ENCODE peak calls at places on chromosomes 7 and 10, in four cellular contexts. H is CD8-positive, alpha-beta T cell; C is choroid plexus epithelial cell; B is fibroblast of mammary gland. S is an unnamed sample.

GRCh38 chr7:74480861-74481417 is 27.2 kb downstream of the GTF2IRD1 start:
- DNase-seq in H (no peak), C (peak), B (peak), S (peak)

GRCh38 chr10:102065561-102066420 is 642 bp downstream of the HPS6 start:
- DNase-seq in H (no peak), C (peak), B (no peak), S (peak)

GRCh38 chr7:26653430-26653911 is 210.9 kb downstream of the SKAP2 start:
- DNase-seq in H (no peak), C (peak), B (peak), S (peak)

GRCh38 chr10:80787952-80788351 is 250.2 kb downstream of the SH2D4B start:
- DNase-seq in H (no peak), C (no peak), B (no peak), S (no peak)

GRCh38 chr10:97234403-97234802 is 48.6 kb upstream of the SLIT1 start:
- DNase-seq in H (no peak), C (peak), B (peak), S (peak)

GRCh38 chr10:46042527-46042926 is 3.5 kb downstream of the MSMB start:
- DNase-seq in H (no peak), C (no peak), B (no peak), S (peak)

GRCh38 chr7:107967420-107967819 is 35.5 kb downstream of the LAMB1 start:
- DNase-seq in H (no peak), C (no peak), B (no peak), S (no peak)

GRCh38 chr10:71219918-71220688 is 7.7 kb downstream of the UNC5B start:
- DNase-seq in H (no peak), C (no peak), B (no peak), S (no peak)

GRCh38 chr7:125396466-125397151 is 467.0 kb upstream of the POT1 start:
- DNase-seq in H (no peak), C (no peak), B (no peak), S (no peak)

GRCh38 chr10:107741976-107742375 is 577.5 kb upstream of the SORCS1 start:
- DNase-seq in H (no peak), C (no peak), B (no peak), S (no peak)

GRCh38 chr10:36669615-36670325 is 455.6 kb upstream of the ANKRD30A start:
- DNase-seq in H (no peak), C (no peak), B (no peak), S (no peak)

GRCh38 chr7:47539398-47540052 is 42.4 kb downstream of the TNS3 start:
- DNase-seq in H (no peak), C (peak), B (peak), S (no peak)

GRCh38 chr7:22269057-22269456 is 87.9 kb downstream of the RAPGEF5 start:
- DNase-seq in H (no peak), C (no peak), B (no peak), S (no peak)

GRCh38 chr7:30148951-30149459 is 14.2 kb downstream of the MTURN start:
- DNase-seq in H (peak), C (no peak), B (no peak), S (no peak)

GRCh38 chr7:153188161-153188560 is 428.6 kb downstream of the ACTR3B start:
- DNase-seq in H (no peak), C (no peak), B (no peak), S (no peak)

GRCh38 chr10:16441106-16441850 is 4.5 kb downstream of the PTER start:
- DNase-seq in H (no peak), C (peak), B (peak), S (peak)

GRCh38 chr7:82375068-82375467 is 68.5 kb downstream of the CACNA2D1 start:
- DNase-seq in H (no peak), C (no peak), B (no peak), S (no peak)

GRCh38 chr7:111363099-111363498 is 199.2 kb downstream of the IMMP2L start:
- DNase-seq in H (no peak), C (peak), B (peak), S (no peak)

GRCh38 chr10:130771491-130771890 is 540.0 kb downstream of the TCERG1L start:
- DNase-seq in H (no peak), C (no peak), B (no peak), S (no peak)

GRCh38 chr7:151888079-151888673 is 11.3 kb upstream of the PRKAG2 start:
- DNase-seq in H (no peak), C (no peak), B (no peak), S (no peak)

GRCh38 chr7:156440456-156440855 is 200.1 kb upstream of the RNF32 start:
- DNase-seq in H (no peak), C (no peak), B (no peak), S (no peak)

GRCh38 chr7:6505685-6506559 is 45.3 kb downstream of the GRID2IP start:
- DNase-seq in H (no peak), C (no peak), B (no peak), S (peak)

GRCh38 chr10:131549116-131549515 is 237.6 kb upstream of the TCERG1L start:
- DNase-seq in H (no peak), C (no peak), B (no peak), S (no peak)

GRCh38 chr10:63738410-63738809 is 217.2 kb downstream of the REEP3 start:
- DNase-seq in H (no peak), C (peak), B (peak), S (peak)

GRCh38 chr7:112157072-112157471 is 49.1 kb downstream of the DOCK4 start:
- DNase-seq in H (no peak), C (peak), B (peak), S (peak)

GRCh38 chr10:131943021-131943814 is 38.5 kb downstream of the BNIP3 start:
- DNase-seq in H (peak), C (peak), B (peak), S (peak)

GRCh38 chr7:72336887-72337821 is 75.0 kb downstream of the CALN1 start:
- DNase-seq in H (no peak), C (no peak), B (no peak), S (no peak)

GRCh38 chr7:44281811-44282600 is 43.4 kb downstream of the CAMK2B start:
- DNase-seq in H (no peak), C (no peak), B (no peak), S (no peak)

GRCh38 chr10:102449321-102450123 is 1.8 kb downstream of the C10orf95 start:
- DNase-seq in H (peak), C (peak), B (peak), S (peak)

GRCh38 chr10:131031346-131031745 is 280.2 kb downstream of the TCERG1L start:
- DNase-seq in H (no peak), C (no peak), B (no peak), S (no peak)

GRCh38 chr10:97062484-97062883 is 123.3 kb downstream of the SLIT1 start:
- DNase-seq in H (no peak), C (no peak), B (no peak), S (no peak)

GRCh38 chr7:21142081-21142480 is 285.8 kb upstream of the SP4 start:
- DNase-seq in H (no peak), C (no peak), B (no peak), S (no peak)

GRCh38 chr10:70255329-70256299 is 22.4 kb upstream of the PPA1 start:
- DNase-seq in H (no peak), C (no peak), B (peak), S (peak)

GRCh38 chr7:106243893-106244292 is 40.9 kb downstream of the NAMPT start:
- DNase-seq in H (no peak), C (no peak), B (peak), S (peak)

GRCh38 chr10:127314797-127315196 is 118.4 kb upstream of the INSYN2A start:
- DNase-seq in H (no peak), C (no peak), B (no peak), S (no peak)

GRCh38 chr7:1193593-1194424 is 33.8 kb upstream of the ZFAND2A start:
- DNase-seq in H (peak), C (peak), B (peak), S (peak)

GRCh38 chr7:91636129-91636724 is 244.3 kb downstream of the MTERF1 start:
- DNase-seq in H (no peak), C (peak), B (peak), S (peak)

GRCh38 chr7:50739744-50740455 is 42.8 kb downstream of the GRB10 start:
- DNase-seq in H (peak), C (no peak), B (no peak), S (no peak)

GRCh38 chr7:85573346-85573745 is 386.5 kb upstream of the SEMA3D start:
- DNase-seq in H (no peak), C (no peak), B (no peak), S (no peak)

GRCh38 chr10:86757110-86757790 is 831 bp downstream of the BMPR1A start:
- DNase-seq in H (no peak), C (peak), B (peak), S (peak)
- TF ChIP-seq CTCF in H (no peak), C (peak), B (peak), S (peak)

GRCh38 chr10:27242473-27242950 is 1.9 kb upstream of the ACBD5 start:
- DNase-seq in H (no peak), C (no peak), B (no peak), S (no peak)
- TF ChIP-seq CTCF in H (no peak), C (no peak), B (no peak), S (no peak)

GRCh38 chr10:59227136-59227673 is 50.8 kb downstream of the PHYHIPL start:
- DNase-seq in H (no peak), C (no peak), B (no peak), S (peak)
- TF ChIP-seq CTCF in H (no peak), C (no peak), B (peak), S (no peak)

DNA sequence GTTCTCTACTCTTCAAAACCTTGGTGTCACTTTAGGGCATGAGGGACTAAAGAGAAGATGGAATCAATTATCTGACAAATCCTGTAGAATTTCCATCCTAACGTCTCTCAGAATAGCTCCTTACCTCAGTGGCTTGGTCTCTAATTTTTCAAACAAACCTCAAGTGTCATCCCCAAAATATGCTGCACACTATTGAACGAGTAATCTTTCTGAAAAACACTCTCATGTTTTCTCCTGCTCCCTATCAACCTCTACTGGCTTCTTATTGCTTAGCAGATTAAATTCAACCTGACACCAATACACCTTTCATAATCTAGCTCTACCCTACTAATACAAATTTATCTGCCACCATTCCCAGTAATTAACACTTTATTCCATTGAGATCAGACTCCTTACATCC is 8.5 kb downstream of the CNOT4 start:
- DNase-seq in H (no peak), C (peak), B (peak), S (no peak)
- TF ChIP-seq CTCF in H (no peak), C (no peak), B (peak), S (no peak)